ENCODE peak calls at places on chromosome 9, in seven cellular contexts. F, H, G, S, O, P and V are unnamed samples.

GRCh38 chr9:98778251-98778650 is 18.1 kb downstream of the ANKS6 start:
- DNase-seq in F (no peak), H (no peak), G (no peak), S (no peak), O (no peak), P (no peak), V (no peak)

GRCh38 chr9:90801507-90802289 is at the start of gene SYK:
- DNase-seq in F (no peak), H (no peak), G (no peak), S (no peak), O (peak; percentile 60), P (no peak), V (no peak)

GRCh38 chr9:129175825-129176633 is 2.0 kb downstream of the IER5L start:
- DNase-seq in F (peak; percentile 63), H (peak; percentile 64), G (peak; percentile 89), S (peak; percentile 95), O (peak; percentile 84), P (peak; percentile 95), V (peak; percentile 79)

GRCh38 chr9:82201186-82201585 is 212.6 kb downstream of the SPATA31D1 start:
- DNase-seq in F (no peak), H (no peak), G (no peak), S (no peak), O (no peak), P (no peak), V (no peak)

GRCh38 chr9:17906204-17906840 is 327.5 kb downstream of the SH3GL2 start:
- DNase-seq in F (no peak), H (no peak), G (no peak), S (no peak), O (no peak), P (no peak), V (no peak)

GRCh38 chr9:81379655-81380054 is 309.7 kb downstream of the TLE1 start:
- DNase-seq in F (no peak), H (no peak), G (no peak), S (no peak), O (no peak), P (no peak), V (no peak)

GRCh38 chr9:111812337-111812736 is 17.6 kb upstream of the SHOC1 start:
- DNase-seq in F (no peak), H (no peak), G (no peak), S (no peak), O (no peak), P (no peak), V (no peak)

GRCh38 chr9:12191630-12192029 is 501.6 kb upstream of the TYRP1 start:
- DNase-seq in F (no peak), H (no peak), G (no peak), S (no peak), O (no peak), P (no peak), V (no peak)

GRCh38 chr9:71202931-71203330 is 81.5 kb upstream of the TRPM3 start:
- DNase-seq in F (no peak), H (no peak), G (no peak), S (no peak), O (no peak), P (no peak), V (no peak)

GRCh38 chr9:91837982-91838731 is 111.9 kb downstream of the ROR2 start:
- DNase-seq in F (no peak), H (no peak), G (peak; percentile 94), S (peak; percentile 72), O (peak; percentile 51), P (peak; percentile 19), V (peak; percentile 45)

GRCh38 chr9:91623004-91623403 is 199.4 kb upstream of the NFIL3 start:
- DNase-seq in F (no peak), H (no peak), G (no peak), S (no peak), O (no peak), P (no peak), V (no peak)

GRCh38 chr9:122835313-122835731 is 6.9 kb upstream of the PDCL start:
- DNase-seq in F (no peak), H (no peak), G (no peak), S (no peak), O (no peak), P (no peak), V (peak; percentile 60)

GRCh38 chr9:136267261-136268111 is 21.9 kb upstream of the QSOX2 start:
- DNase-seq in F (peak; percentile 60), H (peak; percentile 78), G (peak; percentile 89), S (peak; percentile 86), O (peak; percentile 80), P (peak; percentile 85), V (peak; percentile 89)

GRCh38 chr9:20253635-20254034 is 368.7 kb downstream of the MLLT3 start:
- DNase-seq in F (no peak), H (no peak), G (no peak), S (no peak), O (no peak), P (no peak), V (no peak)

GRCh38 chr9:38205279-38205678 is 136.3 kb upstream of the SHB start:
- DNase-seq in F (no peak), H (no peak), G (no peak), S (no peak), O (no peak), P (no peak), V (no peak)

GRCh38 chr9:109576762-109577161 is 78.7 kb upstream of the PTPN3 start:
- DNase-seq in F (no peak), H (no peak), G (no peak), S (no peak), O (no peak), P (no peak), V (no peak)

GRCh38 chr9:33250458-33250995 is 10.6 kb downstream of the SPINK4 start:
- DNase-seq in F (no peak), H (no peak), G (peak; percentile 48), S (peak; percentile 49), O (no peak), P (no peak), V (no peak)

GRCh38 chr9:110180386-110180712 is 27.6 kb downstream of the C9orf152 start:
- DNase-seq in F (no peak), H (no peak), G (no peak), S (no peak), O (no peak), P (no peak), V (no peak)

GRCh38 chr9:714675-715074 is 126.8 kb upstream of the DMRT1 start:
- DNase-seq in F (no peak), H (no peak), G (no peak), S (no peak), O (no peak), P (no peak), V (no peak)

GRCh38 chr9:72895122-72895521 is 57.7 kb downstream of the ALDH1A1 start:
- DNase-seq in F (no peak), H (no peak), G (no peak), S (no peak), O (no peak), P (no peak), V (no peak)

GRCh38 chr9:121927636-121928035 is 165.5 kb downstream of the TTLL11 start:
- DNase-seq in F (no peak), H (no peak), G (no peak), S (no peak), O (no peak), P (no peak), V (no peak)

GRCh38 chr9:85647571-85647970 is 94.2 kb downstream of the AGTPBP1 start:
- DNase-seq in F (no peak), H (no peak), G (no peak), S (no peak), O (no peak), P (no peak), V (no peak)

GRCh38 chr9:2359821-2360220 is 261.8 kb upstream of the VLDLR start:
- DNase-seq in F (no peak), H (no peak), G (no peak), S (no peak), O (no peak), P (no peak), V (no peak)

GRCh38 chr9:121609845-121610637 is 41.4 kb upstream of the DAB2IP start:
- DNase-seq in F (no peak), H (no peak), G (peak; percentile 81), S (peak; percentile 60), O (no peak), P (peak; percentile 83), V (no peak)

GRCh38 chr9:71763752-71764332 is 4.5 kb downstream of the CEMIP2 start:
- DNase-seq in F (no peak), H (no peak), G (no peak), S (peak; percentile 44), O (no peak), P (no peak), V (no peak)

GRCh38 chr9:100933656-100934055 is 94.9 kb upstream of the PLPPR1 start:
- DNase-seq in F (no peak), H (no peak), G (no peak), S (no peak), O (no peak), P (no peak), V (no peak)

GRCh38 chr9:3746296-3747275 is 220.8 kb upstream of the RFX3 start:
- DNase-seq in F (no peak), H (peak; percentile 47), G (no peak), S (peak; percentile 69), O (no peak), P (peak; percentile 41), V (peak; percentile 63)

GRCh38 chr9:4986783-4987182 is 1.7 kb downstream of the JAK2 start:
- DNase-seq in F (no peak), H (no peak), G (no peak), S (no peak), O (no peak), P (no peak), V (no peak)

GRCh38 chr9:28598396-28598795 is 1025.1 kb upstream of the C9orf72 start:
- DNase-seq in F (no peak), H (no peak), G (no peak), S (no peak), O (no peak), P (no peak), V (no peak)

GRCh38 chr9:136305822-136306690 is 2.2 kb upstream of the CCDC187 start:
- DNase-seq in F (no peak), H (no peak), G (no peak), S (no peak), O (no peak), P (no peak), V (no peak)

GRCh38 chr9:70061776-70062175 is 18.1 kb downstream of the MAMDC2 start:
- DNase-seq in F (no peak), H (no peak), G (no peak), S (no peak), O (no peak), P (no peak), V (no peak)

GRCh38 chr9:90287567-90288274 is 354.9 kb downstream of the DIRAS2 start:
- DNase-seq in F (no peak), H (no peak), G (no peak), S (no peak), O (no peak), P (no peak), V (no peak)

GRCh38 chr9:125841444-125841843 is 94.3 kb downstream of the PBX3 start:
- DNase-seq in F (no peak), H (no peak), G (no peak), S (no peak), O (no peak), P (no peak), V (no peak)

GRCh38 chr9:5586391-5586802 is 42.5 kb upstream of the RIC1 start:
- DNase-seq in F (no peak), H (no peak), G (no peak), S (peak; percentile 62), O (no peak), P (no peak), V (no peak)

GRCh38 chr9:23153058-23153457 is 673.0 kb downstream of the ELAVL2 start:
- DNase-seq in F (no peak), H (no peak), G (no peak), S (no peak), O (no peak), P (peak; percentile 23), V (no peak)

GRCh38 chr9:75930766-75931311 is 40.4 kb downstream of the PCSK5 start:
- DNase-seq in F (no peak), H (no peak), G (peak; percentile 58), S (no peak), O (no peak), P (no peak), V (no peak)